ENCODE peak calls at places on chromosomes 12 and 14, in eight cellular contexts. H is testis, S is IMR-90, M is aorta, D is left lung, K is tibial artery, G is lower lobe of right lung, O is breast epithelium. F is an unnamed sample.

GRCh38 chr12:112022241-112023016 is 9.2 kb downstream of the ERP29 start:
- DNase-seq in H (no peak), S (no peak), M (no peak), D (no peak), K (no peak), G (no peak), O (no peak), F (peak)

GRCh38 chr14:105469456-105470162 is 5.0 kb upstream of the CRIP2 start:
- DNase-seq in H (no peak), S (no peak), M (no peak), D (no peak), K (no peak), G (no peak), O (peak), F (no peak)

GRCh38 chr14:69701269-69701668 is 65.7 kb upstream of the SRSF5 start:
- DNase-seq in H (no peak), S (no peak), M (no peak), D (no peak), K (no peak), G (no peak), O (no peak), F (no peak)

GRCh38 chr14:96565811-96566210 is 63.6 kb downstream of the PAPOLA start:
- DNase-seq in H (no peak), S (no peak), M (no peak), D (no peak), K (no peak), G (no peak), O (no peak), F (no peak)

GRCh38 chr14:103023881-103024473 is 33.4 kb downstream of the CDC42BPB start:
- DNase-seq in H (no peak), S (peak), M (no peak), D (no peak), K (no peak), G (no peak), O (no peak), F (no peak)

GRCh38 chr14:23381871-23382270 is 5.0 kb downstream of the CMTM5 start:
- DNase-seq in H (no peak), S (no peak), M (no peak), D (no peak), K (no peak), G (no peak), O (no peak), F (no peak)

GRCh38 chr12:109738878-109739665 is 25.4 kb downstream of the FAM222A start:
- DNase-seq in H (no peak), S (peak), M (peak), D (peak), K (peak), G (peak), O (no peak), F (peak)

GRCh38 chr12:40946612-40947194 is 241.4 kb upstream of the PDZRN4 start:
- DNase-seq in H (no peak), S (peak), M (no peak), D (no peak), K (no peak), G (no peak), O (no peak), F (no peak)

GRCh38 chr12:1093166-1093751 is 102.2 kb downstream of the ERC1 start:
- DNase-seq in H (peak), S (peak), M (no peak), D (no peak), K (no peak), G (no peak), O (no peak), F (peak)

GRCh38 chr12:89752331-89752730 is 43.7 kb upstream of the ATP2B1 start:
- DNase-seq in H (no peak), S (no peak), M (no peak), D (no peak), K (no peak), G (no peak), O (no peak), F (no peak)

GRCh38 chr12:26080911-26081310 is 43.9 kb downstream of the BHLHE41 start:
- DNase-seq in H (no peak), S (no peak), M (no peak), D (no peak), K (no peak), G (no peak), O (no peak), F (no peak)

GRCh38 chr14:68661226-68662225 is 131.3 kb downstream of the ZFP36L1 start:
- DNase-seq in H (no peak), S (no peak), M (no peak), D (no peak), K (peak), G (no peak), O (no peak), F (no peak)

GRCh38 chr12:45543887-45544286 is 185.6 kb upstream of the ARID2 start:
- DNase-seq in H (peak), S (peak), M (no peak), D (no peak), K (no peak), G (no peak), O (no peak), F (peak)

GRCh38 chr12:49201595-49202295 is 12.9 kb upstream of the TUBA1A start:
- DNase-seq in H (no peak), S (peak), M (no peak), D (no peak), K (peak), G (no peak), O (peak), F (peak)
- H3K27ac ChIP-seq in H (peak), S (peak), M (peak), D (peak), K (peak), G (peak), O (peak), F (peak)

GRCh38 chr12:6333029-6333428 is 8.8 kb downstream of the TNFRSF1A start:
- DNase-seq in H (no peak), S (no peak), M (no peak), D (no peak), K (no peak), G (peak), O (no peak), F (no peak)
- H3K27ac ChIP-seq in H (no peak), S (peak), M (no peak), D (no peak), K (no peak), G (peak), O (peak), F (no peak)

GRCh38 chr12:43308776-43309175 is 243.2 kb downstream of the ADAMTS20 start:
- DNase-seq in H (no peak), S (no peak), M (no peak), D (no peak), K (no peak), G (no peak), O (no peak), F (no peak)
- H3K27ac ChIP-seq in H (no peak), S (peak), M (no peak), D (no peak), K (no peak), G (no peak), O (no peak), F (no peak)

GRCh38 chr14:60670994-60671393 is 21.7 kb upstream of the SIX1 start:
- DNase-seq in H (no peak), S (peak), M (no peak), D (no peak), K (no peak), G (no peak), O (no peak), F (no peak)

GRCh38 chr14:60662987-60663386 is 13.7 kb upstream of the SIX1 start:
- DNase-seq in H (no peak), S (no peak), M (no peak), D (no peak), K (no peak), G (no peak), O (no peak), F (no peak)

GRCh38 chr14:60668431-60669112 is 19.3 kb upstream of the SIX1 start:
- DNase-seq in H (no peak), S (no peak), M (no peak), D (no peak), K (no peak), G (no peak), O (no peak), F (no peak)

DNA sequence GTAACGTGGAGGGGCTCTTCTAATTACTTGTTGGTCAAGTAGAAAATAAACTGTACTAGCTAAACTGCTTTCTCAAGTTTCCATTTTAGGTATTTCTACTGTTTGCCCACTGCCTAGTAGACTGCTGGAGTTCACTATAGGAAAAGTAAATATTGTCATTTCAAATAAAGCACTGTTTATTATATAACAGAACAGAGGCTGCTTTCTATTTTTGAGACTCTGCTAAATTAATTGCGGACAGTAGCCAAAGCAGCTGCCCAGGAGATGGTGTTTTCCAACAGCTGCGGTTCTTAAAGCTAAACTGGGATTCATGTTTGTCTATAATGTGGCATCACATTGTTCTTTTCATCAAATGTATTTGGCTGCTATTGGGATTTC is 15.9 kb upstream of the SIX1 start:
- DNase-seq in H (no peak), S (no peak), M (no peak), D (no peak), K (no peak), G (no peak), O (no peak), F (no peak)
- H3K27ac ChIP-seq in H (no peak), S (no peak), M (no peak), D (no peak), K (no peak), G (no peak), O (no peak), F (no peak)

GRCh38 chr14:32206552-32206951 is 3.5 kb upstream of the RNU6-8 start:
- DNase-seq in H (no peak), S (no peak), M (no peak), D (no peak), K (no peak), G (no peak), O (no peak), F (no peak)

GRCh38 chr14:32205984-32206383 is 2.9 kb upstream of the RNU6-8 start:
- DNase-seq in H (no peak), S (no peak), M (no peak), D (no peak), K (no peak), G (no peak), O (no peak), F (peak)

GRCh38 chr14:32202941-32203882 is at the start of gene RNU6-8:
- DNase-seq in H (peak), S (peak), M (peak), D (peak), K (peak), G (peak), O (peak), F (peak)

GRCh38 chr14:32203928-32204357 is 874 bp upstream of the RNU6-8 start:
- DNase-seq in H (peak), S (no peak), M (no peak), D (no peak), K (no peak), G (no peak), O (peak), F (peak)

GRCh38 chr14:32205554-32205953 is 2.5 kb upstream of the RNU6-8 start:
- DNase-seq in H (no peak), S (no peak), M (no peak), D (no peak), K (no peak), G (no peak), O (no peak), F (no peak)
- H3K27ac ChIP-seq in H (no peak), S (no peak), M (no peak), D (no peak), K (no peak), G (no peak), O (no peak), F (no peak)

GRCh38 chr14:31583043-31583442 is 21.8 kb downstream of the NUBPL start:
- DNase-seq in H (no peak), S (no peak), M (no peak), D (no peak), K (no peak), G (no peak), O (no peak), F (no peak)
- H3K27ac ChIP-seq in H (no peak), S (no peak), M (no peak), D (peak), K (peak), G (no peak), O (no peak), F (no peak)

DNA sequence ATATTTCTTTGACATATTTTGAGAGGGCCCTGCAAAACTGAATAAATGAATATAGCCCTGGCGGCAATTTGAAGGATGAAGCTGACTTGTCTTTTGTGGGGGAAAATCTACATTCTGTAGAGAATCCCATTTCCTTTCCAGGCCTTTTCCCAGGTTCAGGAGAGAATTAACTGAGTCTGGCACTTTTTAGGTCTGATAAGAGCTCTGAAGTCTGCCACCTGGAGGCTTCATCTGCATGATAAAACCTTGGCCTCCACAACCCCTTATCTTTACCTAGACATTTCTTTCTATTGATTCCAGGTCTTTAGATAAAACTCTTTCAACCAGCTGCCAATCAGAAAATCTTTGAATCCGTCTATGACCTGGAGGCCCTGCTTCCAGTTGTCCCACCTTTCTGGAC is 299.4 kb downstream of the ETNK1 start:
- DNase-seq in H (no peak), S (no peak), M (no peak), D (no peak), K (no peak), G (no peak), O (no peak), F (peak)
- H3K27ac ChIP-seq in H (no peak), S (no peak), M (no peak), D (no peak), K (no peak), G (no peak), O (no peak), F (peak)

DNA sequence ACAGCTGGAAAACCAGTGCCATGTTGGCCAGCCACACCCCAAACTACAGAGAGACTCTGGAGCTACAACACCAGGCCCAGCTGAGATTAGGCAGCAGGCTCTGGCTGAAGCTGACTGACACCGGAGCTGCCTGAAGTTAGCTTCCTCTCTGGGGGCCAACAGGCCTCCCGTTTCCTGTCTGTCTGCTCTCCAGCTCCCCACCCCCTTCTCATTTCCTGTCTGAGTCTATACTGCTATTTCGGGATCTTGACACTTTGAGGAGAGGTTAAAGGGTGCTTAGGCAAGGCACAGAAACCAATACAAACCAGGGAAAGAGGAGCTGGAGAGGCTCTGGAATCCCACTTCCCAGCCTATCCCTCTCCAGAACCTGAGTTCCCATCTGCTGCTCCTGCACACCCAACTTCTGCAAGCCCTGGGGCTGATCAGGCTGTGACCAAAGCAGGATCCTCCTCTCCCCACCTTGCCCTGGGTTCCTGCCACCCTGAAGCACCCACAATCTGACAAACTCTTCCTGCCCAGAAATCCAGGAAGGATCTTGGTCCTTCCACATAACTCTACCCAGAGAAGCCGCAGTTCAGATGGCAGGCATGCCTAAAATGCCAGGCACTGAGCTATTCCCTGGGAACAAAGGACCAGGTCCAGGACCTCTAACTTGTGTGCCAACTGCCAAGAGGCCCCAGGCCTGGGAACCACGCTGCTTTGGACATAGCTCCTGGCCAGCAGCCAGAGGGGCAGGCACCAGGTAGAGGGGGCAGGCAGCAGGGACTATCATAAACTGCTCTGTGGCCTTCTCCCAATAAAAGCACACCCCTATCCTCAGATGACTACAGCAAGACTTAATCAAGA is 39.9 kb downstream of the PRPF40B start:
- DNase-seq in H (peak), S (peak), M (peak), D (peak), K (peak), G (peak), O (peak), F (peak)
- H3K27ac ChIP-seq in H (peak), S (peak), M (peak), D (peak), K (peak), G (peak), O (peak), F (peak)

GRCh38 chr12:113407931-113408585 is 4.4 kb upstream of the SDS start:
- DNase-seq in H (peak), S (peak), M (no peak), D (no peak), K (no peak), G (peak), O (no peak), F (peak)
- H3K27ac ChIP-seq in H (no peak), S (no peak), M (no peak), D (no peak), K (no peak), G (no peak), O (no peak), F (no peak)

F was measured in endodermal cell.